ENCODE peak calls at places on chromosomes 13 and 19, in six cellular contexts. U is IMR-90, L is HepG2, S is HCT116, P is H1, Y is K562. O is an unnamed sample.

GRCh38 chr13:44128522-44128921 is 245.1 kb upstream of the SERP2 start:
- DNase-seq in U (peak), L (no peak), S (no peak), P (no peak), Y (no peak), O (no peak)

GRCh38 chr13:98972627-98973026 is 5.2 kb downstream of the DOCK9 start:
- DNase-seq in U (peak), L (no peak), S (peak), P (no peak), Y (no peak), O (no peak)

GRCh38 chr13:78323040-78323439 is 280.3 kb downstream of the POU4F1 start:
- DNase-seq in U (no peak), L (no peak), S (no peak), P (no peak), Y (no peak), O (no peak)

GRCh38 chr13:45441633-45442032 is 23.1 kb upstream of the COG3 start:
- DNase-seq in U (peak), L (peak), S (no peak), P (no peak), Y (no peak), O (peak)

GRCh38 chr13:27619711-27620376 is 485 bp downstream of the LNX2 start:
- DNase-seq in U (peak), L (peak), S (no peak), P (no peak), Y (no peak), O (no peak)

GRCh38 chr19:49497047-49497789 is 984 bp downstream of the RPS11 start:
- DNase-seq in U (peak), L (no peak), S (no peak), P (no peak), Y (peak), O (no peak)

GRCh38 chr19:50500060-50500752 is 10.8 kb downstream of the JOSD2 start:
- DNase-seq in U (no peak), L (no peak), S (no peak), P (no peak), Y (peak), O (no peak)

GRCh38 chr13:23915308-23915707 is 18.0 kb upstream of the C1QTNF9B start:
- DNase-seq in U (no peak), L (peak), S (peak), P (no peak), Y (no peak), O (no peak)

GRCh38 chr13:51534075-51534817 is 50.0 kb upstream of the WDFY2 start:
- DNase-seq in U (no peak), L (no peak), S (no peak), P (no peak), Y (no peak), O (no peak)

GRCh38 chr13:111424134-111424533 is 103.7 kb downstream of the TEX29 start:
- DNase-seq in U (no peak), L (no peak), S (no peak), P (no peak), Y (peak), O (no peak)

GRCh38 chr19:13314761-13315160 is 164.6 kb downstream of the IER2 start:
- DNase-seq in U (no peak), L (no peak), S (no peak), P (no peak), Y (no peak), O (no peak)

GRCh38 chr13:33554919-33555791 is 262.8 kb upstream of the RFC3 start:
- DNase-seq in U (no peak), L (no peak), S (no peak), P (no peak), Y (no peak), O (no peak)

GRCh38 chr13:87661471-87661870 is 9.7 kb upstream of the SLITRK5 start:
- DNase-seq in U (peak), L (no peak), S (no peak), P (no peak), Y (no peak), O (no peak)

GRCh38 chr19:13848811-13849241 is 28.1 kb upstream of the NANOS3 start:
- DNase-seq in U (no peak), L (no peak), S (no peak), P (no peak), Y (no peak), O (no peak)

GRCh38 chr19:15373644-15374043 is 5.9 kb downstream of the AKAP8 start:
- DNase-seq in U (no peak), L (no peak), S (no peak), P (no peak), Y (peak), O (no peak)

GRCh38 chr13:74986609-74987008 is 495.4 kb downstream of the TBC1D4 start:
- DNase-seq in U (no peak), L (no peak), S (no peak), P (no peak), Y (no peak), O (no peak)

GRCh38 chr13:51341232-51341631 is 1.7 kb downstream of the SERPINE3 start:
- DNase-seq in U (no peak), L (no peak), S (no peak), P (no peak), Y (no peak), O (no peak)

GRCh38 chr19:1944916-1945561 is 4.1 kb downstream of the CSNK1G2 start:
- DNase-seq in U (no peak), L (no peak), S (no peak), P (no peak), Y (no peak), O (no peak)

GRCh38 chr19:58543826-58544590 is at the start of gene TRIM28:
- DNase-seq in U (peak), L (peak), S (peak), P (peak), Y (peak), O (peak)

GRCh38 chr19:54684537-54684936 is 21.8 kb downstream of the LILRB4 start:
- DNase-seq in U (no peak), L (peak), S (no peak), P (no peak), Y (peak), O (no peak)

GRCh38 chr19:12782174-12782423 is 6.7 kb upstream of the HOOK2 start:
- DNase-seq in U (no peak), L (no peak), S (no peak), P (no peak), Y (no peak), O (no peak)

GRCh38 chr19:44903602-44904425 is 1.8 kb upstream of the APOE start:
- DNase-seq in U (peak), L (peak), S (no peak), P (peak), Y (peak), O (no peak)

GRCh38 chr19:12834418-12834943 is at the start of gene RTBDN:
- DNase-seq in U (no peak), L (no peak), S (no peak), P (no peak), Y (no peak), O (no peak)

GRCh38 chr19:51294977-51295375 is 16.5 kb upstream of the IGLON5 start:
- DNase-seq in U (no peak), L (no peak), S (no peak), P (no peak), Y (no peak), O (no peak)

GRCh38 chr19:3975144-3975543 is 4.2 kb upstream of the DAPK3 start:
- DNase-seq in U (no peak), L (no peak), S (no peak), P (no peak), Y (no peak), O (no peak)

GRCh38 chr19:14375582-14376291 is 5.5 kb upstream of the ADGRE5 start:
- DNase-seq in U (peak), L (no peak), S (no peak), P (no peak), Y (peak), O (no peak)

GRCh38 chr19:14337510-14337909 is 43.7 kb upstream of the ADGRE5 start:
- DNase-seq in U (no peak), L (no peak), S (peak), P (no peak), Y (peak), O (no peak)

GRCh38 chr19:41774515-41774980 is 19.2 kb downstream of the CEACAM6 start:
- DNase-seq in U (no peak), L (no peak), S (peak), P (no peak), Y (no peak), O (no peak)

GRCh38 chr13:45178349-45179142 is 22.3 kb downstream of the KCTD4 start:
- DNase-seq in U (peak), L (peak), S (no peak), P (no peak), Y (no peak), O (no peak)

GRCh38 chr13:89574077-89574476 is 1773.4 kb upstream of the MIR17HG start:
- DNase-seq in U (no peak), L (no peak), S (no peak), P (no peak), Y (no peak), O (no peak)

GRCh38 chr19:44866672-44867071 is 20.6 kb downstream of the NECTIN2 start:
- DNase-seq in U (no peak), L (no peak), S (no peak), P (no peak), Y (peak), O (no peak)

GRCh38 chr19:45499196-45500180 is 1.2 kb downstream of the PPM1N start:
- DNase-seq in U (no peak), L (no peak), S (no peak), P (peak), Y (peak), O (no peak)

GRCh38 chr19:35845215-35846037 is 6.9 kb downstream of the NPHS1 start:
- DNase-seq in U (no peak), L (peak), S (peak), P (no peak), Y (peak), O (no peak)
- TF ChIP-seq CEBPB in U (peak), L (peak), S (no peak), P (peak), Y (peak), O (no peak)

GRCh38 chr13:39100996-39101751 is 62.9 kb downstream of the NHLRC3 start:
- DNase-seq in U (no peak), L (no peak), S (no peak), P (no peak), Y (no peak), O (no peak)

GRCh38 chr13:39091586-39091985 is 53.3 kb downstream of the NHLRC3 start:
- DNase-seq in U (no peak), L (no peak), S (no peak), P (no peak), Y (no peak), O (no peak)

GRCh38 chr13:39095500-39095899 is 57.2 kb downstream of the NHLRC3 start:
- DNase-seq in U (no peak), L (no peak), S (no peak), P (no peak), Y (no peak), O (no peak)
- H3K9ac ChIP-seq in U (no peak), L (no peak), S (no peak), P (no peak), Y (no peak), O (no peak)

GRCh38 chr13:114012141-114012540 is 38.3 kb upstream of the C13orf46 start:
- DNase-seq in U (no peak), L (no peak), S (no peak), P (no peak), Y (no peak), O (no peak)
- TF ChIP-seq CEBPB in U (no peak), L (no peak), S (no peak), P (no peak), Y (no peak), O (no peak)

DNA sequence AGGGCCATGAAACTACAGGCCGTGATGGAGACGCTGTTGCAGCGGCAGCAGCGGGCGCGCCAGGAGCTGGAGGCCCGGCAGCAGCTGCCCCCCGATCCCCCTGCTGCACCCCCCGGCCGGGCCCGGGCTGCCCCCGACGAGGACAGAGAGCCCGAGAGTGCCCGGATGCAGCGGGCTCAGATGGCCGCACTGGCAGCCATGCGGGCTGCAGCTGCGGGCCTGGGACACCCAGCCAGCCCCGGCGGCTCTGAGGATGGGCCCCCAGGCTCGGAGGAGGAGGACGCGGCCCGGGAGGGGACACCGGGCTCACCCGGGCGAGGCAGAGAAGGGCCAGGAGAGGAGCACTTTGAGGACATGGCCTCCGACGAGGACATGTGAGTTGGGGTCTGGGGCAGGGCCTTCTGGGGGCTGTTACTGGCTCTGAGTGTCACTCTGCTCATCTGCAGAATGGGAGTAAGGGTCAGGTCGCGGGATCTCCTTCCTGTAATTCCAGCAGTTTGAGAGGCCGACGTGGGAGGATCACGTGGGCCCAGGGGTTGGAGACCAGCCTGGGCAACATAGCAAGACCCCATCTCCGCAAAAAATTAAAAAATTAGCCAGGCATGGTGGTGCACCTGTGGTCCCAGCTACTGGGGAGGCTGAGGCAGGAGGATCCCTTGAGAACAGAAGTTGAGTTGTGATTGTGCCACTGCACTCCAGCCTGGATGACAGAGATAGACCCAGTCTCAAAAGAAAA is 3.9 kb downstream of the ARID3A start:
- DNase-seq in U (no peak), L (no peak), S (no peak), P (no peak), Y (no peak), O (no peak)
- H3K9ac ChIP-seq in U (no peak), L (no peak), S (no peak), P (no peak), Y (no peak), O (no peak)